ENCODE peak calls at places on chromosomes 3 and 15, in eight cellular contexts. U is kidney, Z is psoas muscle, J is body of pancreas, Y is tibial artery, R is right lobe of liver, G is Karpas-422, H is neuronal stem cell. W is an unnamed sample.

GRCh38 chr15:41928100-41928499 is 34.2 kb upstream of the SPTBN5 start:
- DNase-seq in J (no peak), U (no peak), Y (no peak), Z (no peak), G (no peak), H (no peak), R (no peak), W (no peak)

GRCh38 chr3:66140106-66140505 is 80.7 kb upstream of the SLC25A26 start:
- DNase-seq in R (no peak), H (no peak), Z (no peak), U (no peak), Y (no peak), G (no peak), J (no peak), W (no peak)

GRCh38 chr15:77870195-77871065 is 207.1 kb downstream of the TBC1D2B start:
- DNase-seq in J (peak; percentile 67), U (peak; percentile 81), Z (peak; percentile 75), R (peak; percentile 57), Y (peak; percentile 52), G (peak; percentile 83), H (peak; percentile 63), W (peak; percentile 82)

GRCh38 chr3:100084100-100084806 is 30.0 kb downstream of the FILIP1L start:
- DNase-seq in J (no peak), R (no peak), Y (no peak), H (no peak), Z (no peak), G (no peak), U (no peak), W (no peak)

GRCh38 chr3:131501949-131502348 is 822 bp downstream of the MRPL3 start:
- DNase-seq in G (peak; percentile 55), U (no peak), J (no peak), Z (no peak), Y (no peak), H (no peak), R (no peak), W (no peak)

GRCh38 chr15:49223536-49224274 is 53.7 kb downstream of the GALK2 start:
- DNase-seq in Z (no peak), R (no peak), Y (no peak), J (no peak), G (no peak), U (no peak), H (no peak), W (no peak)

GRCh38 chr3:10370429-10370828 is 49.5 kb upstream of the SEC13 start:
- DNase-seq in Z (peak; percentile 52), R (no peak), U (no peak), H (no peak), G (no peak), J (no peak), Y (no peak), W (no peak)

GRCh38 chr3:37935756-37936666 is 54.6 kb upstream of the VILL start:
- DNase-seq in G (no peak), J (peak; percentile 38), R (no peak), U (no peak), Y (no peak), Z (no peak), H (peak; percentile 5), W (no peak)

GRCh38 chr3:13535905-13536304 is 13.0 kb upstream of the FBLN2 start:
- DNase-seq in H (no peak), R (no peak), U (peak; percentile 50), G (no peak), Z (no peak), Y (no peak), J (no peak), W (no peak)

GRCh38 chr3:88744896-88745295 is 362.5 kb upstream of the EPHA3 start:
- DNase-seq in Y (no peak), Z (no peak), H (no peak), G (no peak), J (no peak), U (no peak), R (no peak), W (no peak)

GRCh38 chr15:52798529-52799101 is 8.5 kb upstream of the ONECUT1 start:
- DNase-seq in Y (no peak), G (no peak), J (no peak), U (no peak), R (peak; percentile 76), H (peak; percentile 36), Z (no peak), W (no peak)

GRCh38 chr15:38860682-38861081 is 296.1 kb upstream of the RASGRP1 start:
- DNase-seq in Z (no peak), J (no peak), R (no peak), G (no peak), H (no peak), Y (no peak), U (no peak), W (no peak)

GRCh38 chr3:11626084-11626463 is 17.6 kb downstream of the VGLL4 start:
- DNase-seq in U (no peak), H (no peak), R (no peak), J (no peak), G (peak; percentile 64), Y (no peak), Z (no peak), W (no peak)

GRCh38 chr3:172106989-172107388 is 67.6 kb downstream of the FNDC3B start:
- DNase-seq in Y (peak; percentile 71), J (peak; percentile 68), G (no peak), U (no peak), H (no peak), Z (no peak), R (no peak), W (no peak)

GRCh38 chr3:10408680-10409079 is 87.8 kb upstream of the SEC13 start:
- DNase-seq in H (no peak), J (no peak), Y (no peak), Z (no peak), R (no peak), G (no peak), U (no peak), W (no peak)

GRCh38 chr3:198108756-198109155 is 148.7 kb downstream of the LMLN start:
- DNase-seq in J (no peak), R (no peak), G (no peak), Z (no peak), U (no peak), H (no peak), Y (no peak), W (no peak)

GRCh38 chr3:198109883-198110282 is 149.9 kb downstream of the LMLN start:
- DNase-seq in Y (no peak), Z (no peak), J (no peak), R (no peak), H (no peak), G (peak; percentile 58), U (no peak), W (no peak)

GRCh38 chr3:198112031-198112430 is 152.0 kb downstream of the LMLN start:
- DNase-seq in G (no peak), R (no peak), H (no peak), U (no peak), J (no peak), Z (no peak), Y (no peak), W (no peak)

GRCh38 chr3:198107840-198108734 is 148.1 kb downstream of the LMLN start:
- DNase-seq in R (no peak), H (no peak), Y (no peak), J (no peak), U (no peak), Z (no peak), G (no peak), W (no peak)

DNA sequence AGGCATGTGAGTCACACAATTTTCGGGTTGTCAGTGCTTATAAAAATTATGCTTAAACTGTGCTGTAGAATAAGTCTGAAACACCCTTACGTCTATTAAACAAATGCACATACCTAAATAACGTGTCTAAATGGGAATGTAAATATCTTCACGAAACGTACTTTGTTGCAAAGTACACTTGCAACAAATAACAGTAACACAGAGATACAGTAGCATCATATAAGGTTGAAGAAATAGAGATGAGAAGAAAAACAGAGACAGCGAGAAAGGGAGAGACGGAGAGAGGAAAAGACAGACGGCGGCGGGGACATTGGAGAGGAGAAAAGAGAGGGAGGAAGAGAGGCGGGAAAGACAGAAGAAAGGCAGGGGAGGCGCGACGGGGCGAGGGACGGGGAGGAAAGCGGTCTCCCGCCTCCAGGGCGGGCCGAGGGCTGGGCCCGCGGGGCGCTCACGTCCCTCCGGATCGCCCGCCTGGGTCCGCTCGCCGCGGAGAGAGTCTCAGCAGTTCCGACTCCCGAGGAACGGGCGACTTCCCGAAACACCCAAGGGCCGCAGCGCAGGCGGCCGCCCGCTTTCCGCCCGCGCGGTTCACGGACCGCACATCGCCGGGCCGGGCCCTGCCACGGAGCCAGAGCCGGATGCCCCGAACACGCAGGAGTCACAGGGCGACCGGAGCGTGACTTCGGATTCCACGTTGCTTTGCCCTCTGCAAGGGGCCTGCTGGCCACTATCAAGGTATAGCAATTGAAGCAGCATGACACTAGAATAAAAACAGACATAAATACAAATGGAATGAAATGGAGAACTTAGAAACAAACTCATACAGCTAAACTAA is 153.4 kb downstream of the LMLN start:
- DNase-seq in G (no peak), Y (peak; percentile 22), H (no peak), U (peak; percentile 77), Z (peak; percentile 65), J (no peak), R (peak; percentile 51), W (no peak)
- H3K4me3 ChIP-seq in G (no peak overlapping the region), Y (no peak overlapping the region), H (no peak overlapping the region), U (no peak overlapping the region), Z (peak overlapping the region; percentile 37), J (no peak overlapping the region), R (peak overlapping the region; percentile 8), W (peak overlapping the region; percentile 12)

GRCh38 chr3:151837057-151837456 is 23.1 kb downstream of the AADAC start:
- DNase-seq in Y (no peak), Z (no peak), R (no peak), G (no peak), H (peak; percentile 27), J (peak; percentile 54), U (no peak), W (no peak)
- H3K27ac ChIP-seq in Y (no peak overlapping the region), Z (no peak overlapping the region), R (no peak overlapping the region), G (no peak overlapping the region), H (no peak overlapping the region), J (no peak overlapping the region), U (no peak overlapping the region), W (no peak overlapping the region)

GRCh38 chr15:100809151-100809550 is 70.5 kb upstream of the ALDH1A3 start:
- DNase-seq in H (no peak), Z (no peak), Y (no peak), R (no peak), J (no peak), G (no peak), U (no peak), W (no peak)
- H3K4me3 ChIP-seq in H (no peak overlapping the region), Z (no peak overlapping the region), Y (no peak overlapping the region), R (no peak overlapping the region), J (no peak overlapping the region), G (no peak overlapping the region), U (no peak overlapping the region), W (no peak overlapping the region)

DNA sequence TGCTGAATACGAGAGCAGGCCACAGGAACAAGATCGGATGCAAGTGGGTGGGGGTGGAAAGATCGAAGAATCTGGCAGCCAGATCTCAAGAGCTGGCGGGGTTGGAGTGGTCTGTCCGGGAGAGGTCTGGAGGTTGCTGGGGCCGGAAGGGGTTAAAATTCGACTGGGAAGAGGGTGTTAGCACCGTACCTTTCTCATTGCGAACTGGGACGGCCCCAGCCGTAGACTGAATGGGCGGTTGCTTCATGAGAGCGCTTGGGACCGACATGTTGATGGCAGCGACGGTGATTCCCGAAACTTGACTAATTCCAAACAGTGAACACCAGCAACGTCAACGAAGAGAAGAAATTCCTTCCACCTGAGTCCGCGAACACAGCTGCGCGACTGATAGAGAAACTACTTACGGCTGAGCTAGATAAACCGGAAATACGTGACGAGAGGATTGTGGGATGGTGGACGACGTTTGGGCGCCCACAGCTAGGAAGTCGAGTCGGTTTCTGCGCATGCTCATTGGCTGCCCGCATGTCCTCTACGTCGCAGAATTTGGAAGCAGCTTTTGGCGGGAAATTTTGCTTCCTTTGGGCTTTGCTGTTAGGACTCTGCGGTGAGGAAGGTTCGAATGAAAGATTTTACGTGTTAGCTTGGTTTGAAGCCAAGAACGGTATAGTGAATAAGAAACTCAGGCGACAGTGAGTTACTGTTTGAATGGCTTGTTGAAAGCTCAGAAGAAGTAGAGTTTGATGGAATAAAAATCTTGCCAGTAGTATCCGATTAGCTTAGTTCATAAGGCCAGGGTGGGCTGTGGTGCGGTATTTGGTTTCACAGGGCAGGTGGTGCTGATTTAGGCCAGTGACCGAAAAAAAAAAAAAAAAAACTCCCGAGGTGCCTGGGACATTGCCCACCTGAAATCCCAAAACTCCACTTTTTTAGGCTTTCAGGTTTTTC is at the start of gene MFAP1:
- DNase-seq in G (peak; percentile 98), U (peak; percentile 97), Y (peak; percentile 96), R (peak; percentile 94), Z (peak; percentile 97), H (peak; percentile 72), J (peak; percentile 98), W (peak; percentile 83)
- H3K27ac ChIP-seq in G (peak within 1 kb of the TSS; percentile 49), U (peak within 1 kb of the TSS; percentile 95), Y (peak within 1 kb of the TSS; percentile 91), R (peak within 1 kb of the TSS; percentile 56), Z (peak within 1 kb of the TSS; percentile 92), H (peak within 1 kb of the TSS; percentile 42), J (peak within 1 kb of the TSS; percentile 94), W (peak within 1 kb of the TSS; percentile 92)

W was measured in ascending aorta.